ENCODE peak calls at places on chromosomes 16 and 17, in nine cellular contexts. One of them, this sample, is unnamed.

GRCh38 chr17:6713130-6713917 is at the start of gene SLC13A5:
- DNase-seq in suprapubic skin: no peak
- DNase-seq in spleen: no peak
- DNase-seq in upper lobe of left lung: peak
- DNase-seq in HL-60: peak
- DNase-seq in vagina: no peak
- DNase-seq in transverse colon: no peak
- DNase-seq in SK-N-SH: peak
- DNase-seq in prostate gland: no peak
- DNase-seq in this sample: no peak

GRCh38 chr17:44314869-44315661 is 6.7 kb downstream of the RUNDC3A start:
- DNase-seq in HL-60: peak
- DNase-seq in vagina: no peak
- DNase-seq in spleen: no peak
- DNase-seq in prostate gland: no peak
- DNase-seq in SK-N-SH: peak
- DNase-seq in upper lobe of left lung: peak
- DNase-seq in suprapubic skin: no peak
- DNase-seq in transverse colon: peak
- DNase-seq in this sample: no peak

GRCh38 chr16:67917852-67918236 is 13.8 kb downstream of the CTRL start:
- DNase-seq in suprapubic skin: no peak
- DNase-seq in transverse colon: no peak
- DNase-seq in spleen: no peak
- DNase-seq in upper lobe of left lung: no peak
- DNase-seq in SK-N-SH: no peak
- DNase-seq in HL-60: no peak
- DNase-seq in prostate gland: no peak
- DNase-seq in vagina: no peak
- DNase-seq in this sample: no peak

GRCh38 chr16:4212934-4213296 is 29.0 kb downstream of the SRL start:
- DNase-seq in vagina: no peak
- DNase-seq in SK-N-SH: no peak
- DNase-seq in HL-60: no peak
- DNase-seq in suprapubic skin: no peak
- DNase-seq in upper lobe of left lung: no peak
- DNase-seq in transverse colon: no peak
- DNase-seq in prostate gland: no peak
- DNase-seq in spleen: no peak
- DNase-seq in this sample: no peak

GRCh38 chr16:55660776-55661175 is 5.0 kb downstream of the SLC6A2 start:
- DNase-seq in SK-N-SH: no peak
- DNase-seq in transverse colon: no peak
- DNase-seq in HL-60: no peak
- DNase-seq in suprapubic skin: no peak
- DNase-seq in prostate gland: no peak
- DNase-seq in vagina: no peak
- DNase-seq in spleen: no peak
- DNase-seq in upper lobe of left lung: no peak
- DNase-seq in this sample: no peak

GRCh38 chr16:260326-260725 is 15.4 kb downstream of the RGS11 start:
- DNase-seq in prostate gland: no peak
- DNase-seq in transverse colon: no peak
- DNase-seq in SK-N-SH: no peak
- DNase-seq in suprapubic skin: no peak
- DNase-seq in HL-60: no peak
- DNase-seq in spleen: no peak
- DNase-seq in upper lobe of left lung: no peak
- DNase-seq in vagina: no peak
- DNase-seq in this sample: no peak

GRCh38 chr17:30380106-30380420 is 1.3 kb downstream of the CPD start:
- DNase-seq in HL-60: no peak
- DNase-seq in transverse colon: no peak
- DNase-seq in spleen: no peak
- DNase-seq in vagina: no peak
- DNase-seq in upper lobe of left lung: no peak
- DNase-seq in SK-N-SH: no peak
- DNase-seq in prostate gland: no peak
- DNase-seq in suprapubic skin: no peak
- DNase-seq in this sample: no peak

GRCh38 chr16:31487720-31488629 is 5.1 kb downstream of the SLC5A2 start:
- DNase-seq in suprapubic skin: no peak
- DNase-seq in HL-60: peak
- DNase-seq in transverse colon: peak
- DNase-seq in SK-N-SH: peak
- DNase-seq in prostate gland: peak
- DNase-seq in upper lobe of left lung: peak
- DNase-seq in vagina: no peak
- DNase-seq in spleen: peak
- DNase-seq in this sample: no peak

GRCh38 chr16:81035398-81035974 is at the start of gene ATMIN:
- DNase-seq in spleen: peak
- DNase-seq in upper lobe of left lung: peak
- DNase-seq in SK-N-SH: peak
- DNase-seq in HL-60: peak
- DNase-seq in suprapubic skin: peak
- DNase-seq in vagina: no peak
- DNase-seq in prostate gland: peak
- DNase-seq in transverse colon: peak
- DNase-seq in this sample: no peak

GRCh38 chr17:73646409-73647305 is 2.4 kb upstream of the SDK2 start:
- DNase-seq in SK-N-SH: peak
- DNase-seq in prostate gland: no peak
- DNase-seq in suprapubic skin: no peak
- DNase-seq in HL-60: peak
- DNase-seq in transverse colon: no peak
- DNase-seq in vagina: peak
- DNase-seq in upper lobe of left lung: no peak
- DNase-seq in spleen: no peak
- DNase-seq in this sample: no peak

GRCh38 chr17:58269557-58270291 is 11.0 kb downstream of the MPO start:
- DNase-seq in suprapubic skin: no peak
- DNase-seq in vagina: no peak
- DNase-seq in transverse colon: no peak
- DNase-seq in HL-60: peak
- DNase-seq in SK-N-SH: peak
- DNase-seq in prostate gland: no peak
- DNase-seq in spleen: peak
- DNase-seq in upper lobe of left lung: no peak
- DNase-seq in this sample: no peak

GRCh38 chr17:37234106-37234505 is 141.7 kb upstream of the C17orf78 start:
- DNase-seq in prostate gland: no peak
- DNase-seq in vagina: no peak
- DNase-seq in suprapubic skin: no peak
- DNase-seq in transverse colon: no peak
- DNase-seq in upper lobe of left lung: no peak
- DNase-seq in spleen: no peak
- DNase-seq in SK-N-SH: no peak
- DNase-seq in HL-60: no peak
- DNase-seq in this sample: no peak

DNA sequence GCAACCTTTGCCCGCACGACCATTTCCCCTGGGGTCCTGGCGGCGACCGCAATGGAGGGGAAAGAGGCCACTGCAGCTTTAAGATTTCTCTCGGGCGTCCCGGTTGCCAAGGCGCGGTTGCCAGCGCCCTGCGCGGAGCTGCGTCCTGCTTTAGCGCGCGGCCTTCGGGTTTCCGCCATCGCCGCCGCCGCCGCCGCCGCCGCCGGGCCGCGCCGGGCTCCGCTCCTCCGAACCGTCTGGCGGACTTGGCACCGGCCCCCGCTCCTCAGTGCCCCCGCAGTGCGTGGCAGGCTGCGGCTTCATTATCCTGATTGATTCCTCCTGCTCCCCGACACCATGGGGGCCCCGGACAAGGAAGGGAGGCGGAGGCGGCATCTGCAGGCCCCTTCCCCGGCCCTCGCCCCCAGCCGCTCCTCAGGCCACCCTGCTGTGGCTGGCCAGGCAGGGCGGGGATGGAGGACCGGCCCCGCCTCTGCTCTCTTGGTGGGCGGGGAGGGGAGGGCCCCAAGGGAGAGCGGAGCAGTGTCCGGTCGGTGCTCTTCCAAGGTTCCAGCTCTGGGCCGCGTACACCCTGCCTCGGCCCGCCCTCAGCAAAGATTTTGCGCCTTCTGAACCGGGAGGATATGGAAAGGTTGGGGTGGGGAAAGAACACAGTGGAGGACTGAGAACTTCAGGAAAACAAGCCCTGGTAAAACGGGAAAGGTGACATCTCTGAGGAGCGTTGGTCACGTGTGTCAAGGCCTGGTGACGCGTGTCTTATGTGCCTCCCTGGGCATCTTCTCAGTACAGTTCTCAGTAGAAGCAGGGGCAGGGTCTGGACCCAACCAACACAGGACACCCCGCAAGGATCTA is 34.0 kb downstream of the NEUROD2 start:
- DNase-seq in prostate gland: peak
- DNase-seq in SK-N-SH: peak
- DNase-seq in suprapubic skin: peak
- DNase-seq in HL-60: peak
- DNase-seq in transverse colon: peak
- DNase-seq in upper lobe of left lung: peak
- DNase-seq in vagina: no peak
- DNase-seq in spleen: peak
- DNase-seq in this sample: no peak
- TF ChIP-seq POLR2AphosphoS5 in prostate gland: peak
- TF ChIP-seq POLR2AphosphoS5 in SK-N-SH: peak
- TF ChIP-seq POLR2AphosphoS5 in suprapubic skin: no peak
- TF ChIP-seq POLR2AphosphoS5 in HL-60: peak
- TF ChIP-seq POLR2AphosphoS5 in transverse colon: peak
- TF ChIP-seq POLR2AphosphoS5 in upper lobe of left lung: no peak
- TF ChIP-seq POLR2AphosphoS5 in vagina: peak
- TF ChIP-seq POLR2AphosphoS5 in spleen: peak
- TF ChIP-seq POLR2AphosphoS5 in this sample: peak

GRCh38 chr17:67139784-67140665 is 95.7 kb downstream of the CACNG1 start:
- DNase-seq in upper lobe of left lung: no peak
- DNase-seq in transverse colon: no peak
- DNase-seq in vagina: no peak
- DNase-seq in SK-N-SH: no peak
- DNase-seq in HL-60: no peak
- DNase-seq in suprapubic skin: no peak
- DNase-seq in prostate gland: no peak
- DNase-seq in spleen: no peak
- DNase-seq in this sample: no peak
- TF ChIP-seq CTCF in upper lobe of left lung: no peak
- TF ChIP-seq CTCF in transverse colon: no peak
- TF ChIP-seq CTCF in vagina: no peak
- TF ChIP-seq CTCF in SK-N-SH: no peak
- TF ChIP-seq CTCF in HL-60: no peak
- TF ChIP-seq CTCF in suprapubic skin: no peak
- TF ChIP-seq CTCF in prostate gland: no peak
- TF ChIP-seq CTCF in spleen: no peak
- TF ChIP-seq CTCF in this sample: no peak

GRCh38 chr17:47225911-47226688 is 17.0 kb downstream of the MYL4 start:
- DNase-seq in prostate gland: no peak
- DNase-seq in spleen: no peak
- DNase-seq in HL-60: no peak
- DNase-seq in upper lobe of left lung: no peak
- DNase-seq in suprapubic skin: no peak
- DNase-seq in transverse colon: no peak
- DNase-seq in vagina: no peak
- DNase-seq in SK-N-SH: no peak
- DNase-seq in this sample: no peak
- H3K4me3 ChIP-seq in prostate gland: no peak
- H3K4me3 ChIP-seq in spleen: no peak
- H3K4me3 ChIP-seq in HL-60: no peak
- H3K4me3 ChIP-seq in upper lobe of left lung: no peak
- H3K4me3 ChIP-seq in suprapubic skin: no peak
- H3K4me3 ChIP-seq in transverse colon: no peak
- H3K4me3 ChIP-seq in vagina: no peak
- H3K4me3 ChIP-seq in SK-N-SH: no peak
- H3K4me3 ChIP-seq in this sample: no peak

GRCh38 chr16:20327444-20328041 is at the start of gene GP2:
- DNase-seq in prostate gland: peak
- DNase-seq in suprapubic skin: no peak
- DNase-seq in transverse colon: no peak
- DNase-seq in upper lobe of left lung: no peak
- DNase-seq in spleen: no peak
- DNase-seq in vagina: no peak
- DNase-seq in HL-60: no peak
- DNase-seq in SK-N-SH: no peak
- DNase-seq in this sample: no peak

GRCh38 chr16:20331635-20332034 is 4.3 kb upstream of the GP2 start:
- DNase-seq in SK-N-SH: no peak
- DNase-seq in suprapubic skin: no peak
- DNase-seq in transverse colon: no peak
- DNase-seq in vagina: no peak
- DNase-seq in prostate gland: no peak
- DNase-seq in HL-60: no peak
- DNase-seq in spleen: no peak
- DNase-seq in upper lobe of left lung: no peak
- DNase-seq in this sample: no peak

GRCh38 chr16:20332411-20332810 is 5.1 kb upstream of the GP2 start:
- DNase-seq in upper lobe of left lung: no peak
- DNase-seq in vagina: no peak
- DNase-seq in prostate gland: no peak
- DNase-seq in transverse colon: no peak
- DNase-seq in HL-60: no peak
- DNase-seq in spleen: no peak
- DNase-seq in SK-N-SH: no peak
- DNase-seq in suprapubic skin: no peak
- DNase-seq in this sample: no peak

GRCh38 chr16:20326336-20326735 is 977 bp downstream of the GP2 start:
- DNase-seq in SK-N-SH: no peak
- DNase-seq in spleen: no peak
- DNase-seq in prostate gland: no peak
- DNase-seq in transverse colon: no peak
- DNase-seq in suprapubic skin: no peak
- DNase-seq in vagina: no peak
- DNase-seq in upper lobe of left lung: no peak
- DNase-seq in HL-60: no peak
- DNase-seq in this sample: no peak

DNA sequence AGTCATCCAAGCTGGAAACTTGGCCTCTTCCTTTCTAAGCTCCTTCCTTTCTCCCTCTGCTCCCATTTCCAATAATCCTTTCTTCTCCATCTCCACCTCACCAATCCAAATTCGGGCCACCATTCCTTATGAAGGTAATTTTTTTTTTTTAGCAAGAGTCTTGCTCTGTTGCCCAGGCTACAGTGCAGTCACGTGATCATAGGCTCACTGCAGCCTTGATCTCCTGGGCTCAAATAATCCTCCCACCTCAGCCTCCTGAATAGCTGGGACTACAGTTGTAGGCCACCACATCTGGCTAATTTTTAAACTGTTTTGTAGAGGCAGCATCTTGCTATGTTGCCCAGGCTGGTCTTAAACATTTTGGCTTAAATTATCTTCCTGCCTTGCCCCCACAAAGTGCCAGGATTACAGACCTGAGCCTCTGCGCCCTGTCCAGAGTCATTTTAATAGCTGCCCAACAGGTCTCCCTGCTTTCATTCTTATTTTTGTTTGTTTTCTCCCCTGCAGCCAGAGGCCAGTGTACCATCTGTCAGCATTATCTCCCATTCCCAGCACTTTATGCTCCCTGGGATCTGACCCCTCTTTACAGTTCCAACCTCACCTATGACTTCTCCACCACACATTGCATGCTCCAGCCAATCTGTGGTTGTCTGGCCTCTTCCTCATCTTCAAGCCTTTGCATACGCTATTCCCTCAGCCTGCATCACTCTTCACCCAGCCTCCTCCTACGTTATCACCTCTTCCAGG is 2.3 kb upstream of the GP2 start:
- DNase-seq in prostate gland: no peak
- DNase-seq in vagina: no peak
- DNase-seq in SK-N-SH: no peak
- DNase-seq in upper lobe of left lung: no peak
- DNase-seq in HL-60: no peak
- DNase-seq in transverse colon: no peak
- DNase-seq in suprapubic skin: no peak
- DNase-seq in spleen: no peak
- DNase-seq in this sample: no peak
- TF ChIP-seq POLR2AphosphoS5 in prostate gland: no peak
- TF ChIP-seq POLR2AphosphoS5 in vagina: no peak
- TF ChIP-seq POLR2AphosphoS5 in SK-N-SH: no peak
- TF ChIP-seq POLR2AphosphoS5 in upper lobe of left lung: no peak
- TF ChIP-seq POLR2AphosphoS5 in HL-60: no peak
- TF ChIP-seq POLR2AphosphoS5 in transverse colon: no peak
- TF ChIP-seq POLR2AphosphoS5 in suprapubic skin: no peak
- TF ChIP-seq POLR2AphosphoS5 in spleen: no peak
- TF ChIP-seq POLR2AphosphoS5 in this sample: no peak